ENCODE peak calls at places on chromosomes 13 and 19, in nine cellular contexts. Z is breast epithelium, M is GM23248, I is gastrocnemius medialis, L is adrenal gland, T is transverse colon, E is pancreas, B is uterus, O is stomach. Q is an unnamed sample.

GRCh38 chr13:97142452-97142851 is 79.7 kb upstream of the MBNL2 start:
- DNase-seq in M (peak; percentile 63), L (peak; percentile 65), T (peak; percentile 70), I (peak; percentile 22), Z (no peak), E (peak; percentile 56), O (no peak), B (no peak), Q (no peak)

GRCh38 chr13:32669030-32669646 is 82.9 kb downstream of the PDS5B start:
- DNase-seq in M (peak; percentile 78), Z (no peak), E (no peak), I (no peak), L (no peak), B (no peak), T (no peak), O (no peak), Q (no peak)

GRCh38 chr13:79485014-79485441 is 4.1 kb downstream of the NDFIP2 start:
- DNase-seq in Z (no peak), M (peak; percentile 95), T (peak; percentile 56), O (peak; percentile 59), E (no peak), I (peak; percentile 35), B (no peak), L (peak; percentile 41), Q (peak; percentile 68)

GRCh38 chr19:35911173-35911572 is 3.1 kb upstream of the TYROBP start:
- DNase-seq in O (no peak), E (no peak), M (no peak), B (no peak), L (no peak), Z (no peak), I (no peak), T (no peak), Q (no peak)

GRCh38 chr13:36282818-36283432 is 14.7 kb downstream of the CCDC169 start:
- DNase-seq in O (no peak), M (peak; percentile 64), E (no peak), Z (no peak), T (no peak), I (no peak), B (no peak), L (no peak), Q (no peak)

GRCh38 chr13:20231839-20232555 is at the start of gene GJB6:
- DNase-seq in T (peak; percentile 32), I (no peak), Z (no peak), M (peak; percentile 16), O (peak; percentile 31), E (no peak), B (no peak), L (no peak), Q (no peak)

GRCh38 chr19:1222394-1222793 is 15.4 kb downstream of the CBARP start:
- DNase-seq in O (no peak), B (no peak), I (no peak), E (peak; percentile 73), L (no peak), T (no peak), M (no peak), Z (no peak), Q (no peak)

GRCh38 chr19:50513746-50514345 is at the start of gene ASPDH:
- DNase-seq in M (no peak), I (no peak), Z (no peak), T (no peak), L (no peak), E (peak; percentile 58), B (no peak), O (no peak), Q (peak; percentile 60)

GRCh38 chr19:23071087-23071511 is 45.7 kb upstream of the ZNF730 start:
- DNase-seq in B (peak; percentile 18), O (no peak), Z (peak; percentile 28), T (no peak), M (peak; percentile 27), E (peak; percentile 62), I (no peak), L (no peak), Q (no peak)

GRCh38 chr13:76993021-76993420 is 1.1 kb downstream of the CLN5 start:
- DNase-seq in L (no peak), I (no peak), O (no peak), B (no peak), Z (no peak), T (no peak), E (no peak), M (peak; percentile 86), Q (no peak)

GRCh38 chr13:50426932-50427331 is 411.7 kb downstream of the KCNRG start:
- DNase-seq in L (no peak), M (no peak), T (no peak), E (no peak), Z (no peak), I (no peak), O (no peak), B (no peak), Q (no peak)

GRCh38 chr19:55699221-55699620 is 24.2 kb downstream of the EPN1 start:
- DNase-seq in O (peak; percentile 22), I (no peak), E (no peak), Z (no peak), B (no peak), T (no peak), L (no peak), M (no peak), Q (no peak)

GRCh38 chr13:80117515-80117914 is 223.4 kb downstream of the SPRY2 start:
- DNase-seq in M (no peak), Z (no peak), B (no peak), T (no peak), O (no peak), L (no peak), I (no peak), E (no peak), Q (no peak)

GRCh38 chr19:31352782-31353651 is 3.8 kb upstream of the TSHZ3 start:
- DNase-seq in E (no peak), O (no peak), M (no peak), Z (no peak), B (no peak), I (no peak), T (no peak), L (no peak), Q (no peak)

GRCh38 chr13:111051656-111052232 is 63.4 kb upstream of the ARHGEF7 start:
- DNase-seq in E (no peak), M (no peak), L (no peak), Z (no peak), O (no peak), I (no peak), B (no peak), T (no peak), Q (no peak)

GRCh38 chr19:21569497-21569870 is 64.1 kb downstream of the ZNF429 start:
- DNase-seq in M (peak; percentile 75), E (no peak), L (peak; percentile 67), I (peak; percentile 49), Z (peak; percentile 63), O (no peak), B (no peak), T (peak; percentile 32), Q (peak; percentile 53)

GRCh38 chr13:31909889-31910551 is 121.6 kb upstream of the FRY start:
- DNase-seq in L (peak; percentile 48), O (peak; percentile 53), E (no peak), B (peak; percentile 41), Z (no peak), T (peak; percentile 46), M (peak; percentile 81), I (no peak), Q (no peak)

GRCh38 chr13:112887557-112887991 is 81.4 kb upstream of the MCF2L start:
- DNase-seq in L (no peak), I (no peak), E (peak; percentile 55), Z (no peak), M (no peak), B (no peak), T (no peak), O (no peak), Q (no peak)

GRCh38 chr13:113179374-113180230 is 21.2 kb downstream of the PROZ start:
- DNase-seq in L (no peak), Z (no peak), O (no peak), B (no peak), E (no peak), I (no peak), M (no peak), T (no peak), Q (no peak)

GRCh38 chr13:94800423-94800822 is 88.1 kb upstream of the SOX21 start:
- DNase-seq in B (no peak), Z (no peak), O (no peak), L (no peak), T (no peak), I (no peak), E (no peak), M (peak; percentile 5), Q (no peak)

GRCh38 chr13:44237276-44237767 is 136.3 kb upstream of the SERP2 start:
- DNase-seq in B (peak; percentile 65), L (peak; percentile 84), I (peak; percentile 89), O (no peak), M (peak; percentile 98), E (no peak), Z (peak; percentile 56), T (peak; percentile 47), Q (no peak)
- H3K27ac ChIP-seq in B (peak overlapping the region; percentile 80), L (peak overlapping the region; percentile 89), I (peak overlapping the region; percentile 93), O (peak overlapping the region; percentile 78), M (peak overlapping the region; percentile 90), E (peak overlapping the region; percentile 25), Z (peak overlapping the region; percentile 73), T (peak overlapping the region; percentile 72), Q (peak overlapping the region; percentile 87)

DNA sequence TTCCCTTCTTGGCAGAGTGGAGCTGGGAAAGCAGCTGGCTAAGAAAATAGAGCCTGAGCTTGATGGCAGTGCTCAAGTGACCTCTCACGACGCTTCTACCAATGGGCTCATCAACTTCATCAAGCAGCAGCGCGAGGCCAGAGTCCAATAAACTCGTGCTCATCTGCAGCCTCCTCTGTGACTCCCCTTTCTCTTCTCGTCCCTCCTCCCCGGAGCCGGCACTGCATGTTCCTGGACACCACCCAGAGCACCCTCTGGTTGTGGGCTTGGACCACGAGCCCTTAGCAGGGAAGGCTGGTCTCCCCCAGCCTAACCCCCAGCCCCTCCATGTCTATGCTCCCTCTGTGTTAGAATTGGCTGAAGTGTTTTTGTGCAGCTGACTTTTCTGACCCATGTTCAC is 4.3 kb upstream of the PDCD2L start:
- DNase-seq in Z (no peak), E (peak; percentile 37), T (no peak), I (no peak), O (no peak), B (no peak), L (no peak), M (no peak), Q (no peak)
- H3K27ac ChIP-seq in Z (no peak overlapping the region), E (no peak overlapping the region), T (no peak overlapping the region), I (peak overlapping the region; percentile 43), O (no peak overlapping the region), B (no peak overlapping the region), L (no peak overlapping the region), M (no peak overlapping the region), Q (no peak overlapping the region)

GRCh38 chr19:48879025-48879572 is 6.9 kb downstream of the PPP1R15A start:
- DNase-seq in M (no peak), E (no peak), I (no peak), B (no peak), Z (no peak), T (no peak), L (no peak), O (no peak), Q (no peak)
- H3K27ac ChIP-seq in M (peak overlapping the region; percentile 12), E (no peak overlapping the region), I (peak overlapping the region; percentile 100), B (peak overlapping the region; percentile 3), Z (no peak overlapping the region), T (no peak overlapping the region), L (peak overlapping the region; percentile 30), O (peak overlapping the region; percentile 63), Q (no peak overlapping the region)

GRCh38 chr19:3936506-3937442 is 3.9 kb downstream of the NMRK2 start:
- DNase-seq in L (no peak), Z (no peak), O (no peak), B (no peak), M (no peak), E (no peak), T (no peak), I (no peak), Q (no peak)

GRCh38 chr19:3931041-3931440 is 1.8 kb upstream of the NMRK2 start:
- DNase-seq in E (no peak), T (peak; percentile 14), I (peak; percentile 91), Z (no peak), B (no peak), O (peak; percentile 79), L (no peak), M (no peak), Q (no peak)

GRCh38 chr19:3932931-3933810 is at the start of gene NMRK2:
- DNase-seq in I (peak; percentile 86), B (no peak), E (no peak), T (no peak), M (no peak), O (no peak), L (peak; percentile 47), Z (no peak), Q (no peak)
- H3K27ac ChIP-seq in I (peak within 1 kb of the TSS; percentile 92), B (no peak within 1 kb of the TSS), E (no peak within 1 kb of the TSS), T (no peak within 1 kb of the TSS), M (no peak within 1 kb of the TSS), O (no peak within 1 kb of the TSS), L (no peak within 1 kb of the TSS), Z (no peak within 1 kb of the TSS), Q (no peak within 1 kb of the TSS)

Q was measured in Peyer's patch.